ENCODE peak calls at places on chromosome 18, in six cellular contexts. W is endothelial cell of umbilical vein, N is AG08395, V is left cardiac atrium, E is EL, U is left colon. M is an unnamed sample.

GRCh38 chr18:77078671-77079070 is 53.9 kb downstream of the MBP start:
- DNase-seq in E (peak), N (no peak), U (no peak), W (no peak), V (no peak), M (no peak)

GRCh38 chr18:33558529-33558928 is 19.5 kb upstream of the ASXL3 start:
- DNase-seq in E (no peak), W (no peak), V (no peak), N (no peak), U (no peak), M (no peak)

GRCh38 chr18:5939801-5940667 is 44.7 kb upstream of the TMEM200C start:
- DNase-seq in N (no peak), V (no peak), W (no peak), U (no peak), E (no peak), M (no peak)

GRCh38 chr18:70075906-70076305 is 128.2 kb upstream of the CD226 start:
- DNase-seq in N (no peak), W (no peak), V (no peak), E (no peak), U (no peak), M (no peak)

GRCh38 chr18:24987271-24987932 is 364.6 kb downstream of the ZNF521 start:
- DNase-seq in W (peak), E (no peak), V (peak), N (peak), U (no peak), M (no peak)

GRCh38 chr18:49682301-49683190 is 120.7 kb downstream of the LIPG start:
- DNase-seq in W (no peak), N (no peak), V (no peak), U (no peak), E (no peak), M (no peak)

GRCh38 chr18:45589559-45590041 is 25.7 kb upstream of the SLC14A2 start:
- DNase-seq in V (no peak), E (peak), N (peak), U (no peak), W (no peak), M (no peak)

GRCh38 chr18:3540805-3541548 is 91.0 kb downstream of the TGIF1 start:
- DNase-seq in N (no peak), E (no peak), W (no peak), V (no peak), U (no peak), M (no peak)

GRCh38 chr18:24584205-24584604 is 123.8 kb downstream of the HRH4 start:
- DNase-seq in W (no peak), N (no peak), E (no peak), V (no peak), U (no peak), M (no peak)

GRCh38 chr18:6509417-6510198 is 94.9 kb upstream of the L3MBTL4 start:
- DNase-seq in N (no peak), V (no peak), U (no peak), W (no peak), E (peak), M (no peak)

GRCh38 chr18:78679861-78680260 is 299.8 kb upstream of the SALL3 start:
- DNase-seq in W (no peak), U (no peak), V (no peak), N (no peak), E (no peak), M (no peak)

GRCh38 chr18:62786689-62787088 is 71.3 kb downstream of the PHLPP1 start:
- DNase-seq in E (no peak), U (no peak), N (no peak), V (no peak), W (no peak), M (no peak)

GRCh38 chr18:78994000-78994399 is 14.4 kb downstream of the SALL3 start:
- DNase-seq in E (no peak), V (no peak), U (no peak), W (no peak), N (no peak), M (no peak)

GRCh38 chr18:69215151-69215550 is 185.5 kb upstream of the DOK6 start:
- DNase-seq in E (no peak), N (no peak), U (no peak), V (no peak), W (no peak), M (no peak)

GRCh38 chr18:23838233-23838632 is 149.0 kb downstream of the LAMA3 start:
- DNase-seq in U (no peak), N (no peak), E (peak), W (no peak), V (no peak), M (no peak)

GRCh38 chr18:26700728-26701127 is 152.4 kb upstream of the KCTD1 start:
- DNase-seq in U (no peak), N (no peak), E (no peak), W (no peak), V (no peak), M (no peak)

GRCh38 chr18:49565656-49566055 is 3.8 kb downstream of the LIPG start:
- DNase-seq in N (no peak), U (no peak), E (no peak), W (no peak), V (peak), M (no peak)

GRCh38 chr18:48920408-48921038 is 30.2 kb downstream of the SMAD7 start:
- DNase-seq in N (no peak), W (no peak), V (peak), E (no peak), U (no peak), M (no peak)

GRCh38 chr18:70279470-70279869 is 9.4 kb upstream of the SOCS6 start:
- DNase-seq in W (no peak), U (no peak), N (no peak), E (peak), V (no peak), M (no peak)

GRCh38 chr18:3689986-3690681 is 240.2 kb downstream of the TGIF1 start:
- DNase-seq in V (no peak), U (no peak), E (no peak), N (no peak), W (no peak), M (no peak)

GRCh38 chr18:11665587-11665986 is 23.5 kb upstream of the GNAL start:
- DNase-seq in W (no peak), U (no peak), E (no peak), V (no peak), N (no peak), M (no peak)

GRCh38 chr18:22977847-22978701 is 44.9 kb downstream of the RBBP8 start:
- DNase-seq in U (no peak), V (no peak), W (peak), N (peak), E (peak), M (peak)

GRCh38 chr18:49023281-49023937 is 72.6 kb upstream of the SMAD7 start:
- DNase-seq in E (no peak), W (no peak), N (no peak), U (no peak), V (peak), M (no peak)

GRCh38 chr18:24544949-24545348 is 84.5 kb downstream of the HRH4 start:
- DNase-seq in W (no peak), U (no peak), V (no peak), N (no peak), E (no peak), M (no peak)

M was measured in dermis microvascular lymphatic vessel endothelial cell.